ENCODE peak calls at places on chromosomes 4 and X, in seven cellular contexts. B is H9, V is mesendoderm, H is IMR-90, T is mesenchymal stem cell, A is H1, P is trophoblast cell. C is an unnamed sample.

GRCh38 chr4:3250438-3250955 is 1.5 kb downstream of the MSANTD1 start:
- DNase-seq in B (peak), T (no peak), P (peak), V (peak), H (no peak), A (peak), C (no peak)

GRCh38 chrX:71214604-71215334 is 8.3 kb upstream of the GJB1 start:
- DNase-seq in P (no peak), A (no peak), B (no peak), T (no peak), H (no peak), V (no peak), C (no peak)

GRCh38 chrX:115940348-115940747 is 230.2 kb upstream of the AGTR2 start:
- DNase-seq in V (peak), B (no peak), H (no peak), A (no peak), T (no peak), P (no peak), C (no peak)

GRCh38 chr4:164550989-164551712 is 202.8 kb upstream of the SMIM31 start:
- DNase-seq in P (no peak), H (no peak), B (no peak), A (no peak), T (no peak), V (no peak), C (no peak)

GRCh38 chr4:88814043-88814617 is 116.5 kb upstream of the NAP1L5 start:
- DNase-seq in T (no peak), B (no peak), H (no peak), V (peak), A (no peak), P (peak), C (no peak)

GRCh38 chr4:165079476-165079875 is 25.8 kb downstream of the TRIM75 start:
- DNase-seq in P (no peak), B (no peak), A (no peak), V (no peak), H (peak), T (no peak), C (no peak)

GRCh38 chrX:8404958-8405357 is 59.7 kb upstream of the VCX3B start:
- DNase-seq in P (no peak), V (no peak), B (no peak), H (no peak), T (no peak), A (no peak), C (no peak)

GRCh38 chrX:129932792-129933321 is 26.9 kb downstream of the UTP14A start:
- DNase-seq in B (peak), V (no peak), H (no peak), P (no peak), T (peak), A (no peak), C (no peak)

GRCh38 chr4:39706334-39706733 is 8.4 kb downstream of the UBE2K start:
- DNase-seq in V (peak), B (no peak), A (no peak), T (peak), H (peak), P (peak), C (no peak)

GRCh38 chr4:150211821-150212445 is 133.7 kb downstream of the DCLK2 start:
- DNase-seq in T (peak), V (no peak), H (no peak), B (no peak), P (peak), A (no peak), C (no peak)

DNA sequence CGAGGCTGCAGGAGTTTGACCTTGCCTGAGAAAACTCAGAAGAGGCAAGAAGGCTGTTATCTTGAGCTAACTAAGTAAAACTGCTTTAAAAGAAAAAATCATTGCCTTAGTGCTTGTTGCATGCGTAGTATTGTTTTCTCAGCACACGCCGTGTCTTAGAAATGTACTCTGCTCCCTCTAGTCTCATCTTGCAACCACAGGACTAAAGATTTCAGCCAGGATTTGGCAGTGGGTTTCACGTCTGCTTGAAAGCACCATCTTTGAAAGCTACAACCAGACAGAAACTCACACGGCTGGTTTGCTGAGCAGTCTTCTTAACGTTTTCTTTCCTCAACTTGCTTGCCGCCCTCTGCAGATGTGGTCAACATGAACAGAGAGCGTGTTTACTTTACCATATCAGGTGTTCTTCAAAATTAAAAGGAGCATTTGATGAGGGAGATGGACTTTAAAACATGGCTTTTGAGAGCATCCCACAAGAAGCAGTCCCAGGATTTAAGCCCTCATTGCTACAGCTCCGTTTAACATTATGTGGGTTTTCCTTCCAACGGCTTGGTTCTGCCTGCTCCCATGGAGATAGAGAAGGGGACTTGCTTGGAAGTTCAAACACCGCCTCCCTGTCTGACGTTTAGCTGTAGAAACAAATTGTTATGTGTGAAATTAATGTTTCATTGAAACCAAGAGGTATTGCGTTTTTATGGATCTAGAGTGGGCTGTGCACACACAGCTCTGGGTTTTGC is 3.4 kb downstream of the SORCS2 start:
- DNase-seq in V (no peak), B (peak), H (no peak), P (no peak), T (no peak), A (no peak), C (no peak)
- H2AK5ac ChIP-seq in V (no peak), B (no peak), H (no peak), P (no peak), T (no peak), A (no peak), C (no peak)

DNA sequence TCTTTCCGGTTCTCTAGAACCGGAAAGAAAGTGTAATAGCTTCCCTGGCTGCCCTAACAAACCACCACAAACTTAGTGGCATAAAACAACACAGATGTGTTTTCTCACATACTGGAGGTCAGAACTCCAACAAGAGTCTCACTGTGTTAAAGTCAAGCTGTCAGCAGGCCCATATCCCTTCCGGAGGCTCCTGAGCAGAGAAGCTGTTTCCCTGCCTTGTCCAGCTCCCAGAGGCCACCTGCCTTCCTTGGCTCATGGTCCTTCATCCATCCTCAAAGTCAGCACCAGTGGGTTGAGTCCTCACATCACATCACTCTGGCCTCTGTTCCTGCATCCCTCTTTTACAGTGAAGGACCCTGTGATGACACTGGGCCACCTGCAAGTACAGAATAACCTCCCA is 49.8 kb upstream of the HMX1 start:
- DNase-seq in P (no peak), H (no peak), V (no peak), B (no peak), T (no peak), A (no peak), C (no peak)
- H2AK5ac ChIP-seq in P (no peak), H (no peak), V (no peak), B (no peak), T (no peak), A (no peak), C (no peak)

DNA sequence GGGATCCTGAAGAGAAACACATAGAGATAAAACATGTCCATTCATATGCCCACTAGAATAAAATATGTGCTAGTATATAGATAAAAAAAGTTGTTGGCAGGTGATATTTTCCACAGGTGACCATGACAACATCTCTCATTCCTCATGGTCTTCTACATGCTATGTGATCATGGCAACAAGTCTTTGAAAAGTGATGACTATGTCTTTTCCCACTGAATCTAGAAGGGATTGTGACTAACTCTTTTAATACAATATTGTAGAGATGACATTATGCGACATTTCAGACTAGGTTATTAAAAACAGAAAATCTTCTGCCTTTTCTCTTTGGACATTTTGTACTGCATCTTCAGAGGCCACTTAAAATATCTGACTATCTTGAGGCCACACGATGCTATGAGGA is 126.0 kb upstream of the GABRA2 start:
- DNase-seq in A (no peak), B (no peak), T (no peak), V (no peak), H (no peak), P (no peak), C (no peak)
- H2AK5ac ChIP-seq in A (no peak), B (no peak), T (no peak), V (no peak), H (no peak), P (no peak), C (no peak)

DNA sequence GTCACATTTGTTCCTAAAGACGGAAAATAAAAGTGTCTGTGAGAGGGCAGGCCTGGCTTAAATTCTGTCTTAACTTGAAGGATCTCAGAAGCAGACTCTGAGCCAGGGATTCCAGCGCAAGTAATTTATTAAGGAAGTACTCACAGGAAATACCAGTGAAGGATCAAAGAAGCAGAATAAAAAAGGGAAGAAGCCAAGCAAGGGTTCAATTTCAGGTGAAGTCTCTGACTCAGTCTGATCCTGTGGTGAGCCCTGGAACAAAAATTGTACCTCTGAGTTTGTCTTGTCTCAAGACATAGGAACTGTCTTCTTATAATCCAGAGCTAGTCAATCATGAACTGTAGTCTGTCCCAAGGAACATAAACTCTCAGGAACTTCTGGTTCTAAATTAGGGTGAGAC is 52.3 kb downstream of the IL1RAPL1 start:
- DNase-seq in H (peak), V (no peak), P (no peak), A (no peak), B (no peak), T (no peak), C (no peak)
- H2AK5ac ChIP-seq in H (no peak), V (no peak), P (no peak), A (no peak), B (no peak), T (no peak), C (no peak)

DNA sequence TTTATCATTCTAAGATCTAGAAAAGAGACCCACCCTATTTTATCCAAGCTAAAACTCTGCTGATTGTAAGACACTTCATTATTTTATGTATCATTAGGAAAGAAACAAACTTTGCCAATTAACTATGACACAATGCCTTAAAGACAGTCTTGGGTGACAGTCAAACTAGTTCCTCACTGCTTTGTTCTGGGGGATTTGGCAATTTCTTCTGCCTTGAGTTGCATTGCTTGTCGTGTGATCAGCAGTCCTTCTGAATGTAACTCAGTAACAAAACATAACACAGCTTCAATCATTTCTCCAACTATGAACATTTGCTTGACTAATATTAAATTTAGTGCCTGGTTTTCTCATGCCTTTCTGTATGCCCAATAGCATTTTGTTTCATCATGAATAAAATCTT is 577.9 kb upstream of the DIPK2B start:
- DNase-seq in A (no peak), P (no peak), T (no peak), B (no peak), H (no peak), V (no peak), C (no peak)
- H2AK5ac ChIP-seq in A (no peak), P (no peak), T (no peak), B (no peak), H (no peak), V (no peak), C (no peak)

GRCh38 chrX:104750146-104750699 is 184.2 kb downstream of the IL1RAPL2 start:
- DNase-seq in A (no peak), V (no peak), P (no peak), T (no peak), H (no peak), B (no peak), C (no peak)
- H2AK5ac ChIP-seq in A (no peak), V (no peak), P (no peak), T (no peak), H (no peak), B (no peak), C (no peak)

DNA sequence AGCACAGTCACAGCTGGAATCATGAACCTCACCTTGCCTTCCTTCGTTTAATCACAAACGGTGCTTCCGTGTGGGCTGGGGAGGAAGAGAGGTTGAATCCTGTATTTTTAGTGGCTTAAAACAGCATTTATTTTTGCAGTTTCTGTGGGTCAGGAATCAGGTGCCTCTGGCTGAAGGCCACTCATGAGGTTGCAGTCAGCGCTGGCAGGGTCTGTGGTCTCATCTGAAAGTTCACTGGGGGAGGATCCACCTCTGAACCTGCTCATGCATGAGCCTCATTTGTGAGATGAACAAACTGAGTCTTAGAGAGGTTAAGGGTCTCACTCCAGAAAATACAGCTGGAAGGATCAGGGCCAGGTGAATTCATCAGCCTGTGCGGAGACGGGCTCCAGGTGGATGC is 17.1 kb upstream of the ABLIM2 start:
- DNase-seq in A (no peak), B (no peak), P (no peak), H (no peak), V (no peak), T (no peak), C (no peak)
- H2AK5ac ChIP-seq in A (peak), B (no peak), P (peak), H (no peak), V (no peak), T (no peak), C (peak)

DNA sequence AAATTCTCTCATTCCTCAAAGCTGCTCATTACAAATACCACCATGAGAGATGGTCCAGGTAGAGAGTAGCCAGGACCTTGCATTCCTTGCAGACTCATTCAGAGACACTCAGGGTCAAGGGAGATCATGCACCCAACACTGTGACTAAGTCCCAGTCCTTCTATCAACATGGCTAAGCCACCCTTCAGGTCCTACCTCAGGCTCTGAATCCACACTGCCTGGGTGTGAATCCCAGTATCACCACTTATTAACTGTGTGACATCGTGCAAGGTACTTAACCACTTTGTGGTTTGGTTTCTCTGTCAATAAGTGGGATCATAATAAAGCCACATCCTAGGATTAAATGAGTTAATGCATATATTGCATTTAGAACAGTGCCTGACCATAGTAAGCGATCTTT is 124.1 kb upstream of the NEIL3 start:
- DNase-seq in H (no peak), B (no peak), V (peak), T (no peak), A (no peak), P (peak), C (no peak)
- H2AK5ac ChIP-seq in H (peak), B (no peak), V (no peak), T (no peak), A (no peak), P (no peak), C (no peak)

DNA sequence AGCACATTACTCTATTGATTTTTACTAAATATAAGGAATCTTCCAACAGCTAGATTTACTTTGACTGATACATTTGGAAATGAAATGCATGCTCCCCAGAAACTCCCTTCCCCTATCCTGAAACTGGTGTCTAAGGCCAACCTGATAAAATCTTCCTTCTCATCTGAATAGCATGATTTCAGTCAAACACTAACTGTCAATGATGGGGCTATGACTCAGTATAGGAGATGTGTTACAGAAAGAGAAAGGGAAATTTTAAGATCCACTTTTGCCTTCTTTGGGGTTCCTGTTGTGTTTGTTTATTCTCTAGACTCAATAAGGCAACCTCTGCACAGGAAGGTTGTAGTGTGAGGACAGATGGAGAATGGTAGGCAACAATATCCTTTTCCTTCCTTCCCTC is 160.7 kb downstream of the MOSPD2 start:
- DNase-seq in T (no peak), P (no peak), A (no peak), H (no peak), V (no peak), B (no peak), C (no peak)
- H2AK5ac ChIP-seq in T (no peak), P (no peak), A (no peak), H (no peak), V (no peak), B (no peak), C (no peak)

GRCh38 chr4:27910227-27910626 is 1049.6 kb downstream of the STIM2 start:
- DNase-seq in A (no peak), V (no peak), B (no peak), H (no peak), P (no peak), T (no peak), C (no peak)

GRCh38 chr4:27916432-27917184 is 1056.0 kb downstream of the STIM2 start:
- DNase-seq in P (no peak), B (no peak), V (no peak), T (no peak), A (no peak), H (no peak), C (peak)

GRCh38 chr4:27911047-27911446 is 1050.4 kb downstream of the STIM2 start:
- DNase-seq in T (no peak), B (no peak), A (no peak), H (no peak), P (no peak), V (no peak), C (no peak)

GRCh38 chr4:27915822-27916221 is 1055.2 kb downstream of the STIM2 start:
- DNase-seq in H (no peak), P (no peak), A (no peak), V (no peak), T (no peak), B (no peak), C (no peak)

GRCh38 chr4:27913738-27914137 is 1053.1 kb downstream of the STIM2 start:
- DNase-seq in P (no peak), H (no peak), T (no peak), B (no peak), V (no peak), A (no peak), C (no peak)
- H2AK5ac ChIP-seq in P (no peak), H (no peak), T (no peak), B (no peak), V (no peak), A (no peak), C (no peak)

C was measured in neuronal stem cell.